ENCODE peak calls at places on chromosomes 11 and 22, in four cellular contexts. D, L, Z and C are unnamed samples.

GRCh38 chr11:47354913-47355282 is 2.4 kb upstream of the MYBPC3 start:
- DNase-seq in D (no peak), L (peak), Z (no peak), C (no peak)

GRCh38 chr11:69301491-69302401 is 7.8 kb downstream of the MYEOV start:
- DNase-seq in D (no peak), L (no peak), Z (peak), C (peak)

GRCh38 chr22:31958625-31959239 is 14.4 kb downstream of the YWHAH start:
- DNase-seq in D (no peak), L (no peak), Z (no peak), C (no peak)

GRCh38 chr11:75308116-75308515 is 43.3 kb downstream of the ARRB1 start:
- DNase-seq in D (no peak), L (no peak), Z (no peak), C (no peak)

GRCh38 chr11:99449345-99449744 is 428.6 kb downstream of the CNTN5 start:
- DNase-seq in D (no peak), L (no peak), Z (no peak), C (no peak)

GRCh38 chr11:76322593-76323341 is 58.2 kb downstream of the THAP12 start:
- DNase-seq in D (no peak), L (no peak), Z (no peak), C (peak)

GRCh38 chr11:1882265-1883238 is 9.1 kb downstream of the PRR33 start:
- DNase-seq in D (peak), L (peak), Z (peak), C (peak)

GRCh38 chr11:86629070-86629706 is 43.2 kb downstream of the ME3 start:
- DNase-seq in D (no peak), L (no peak), Z (peak), C (no peak)

GRCh38 chr11:122671270-122671906 is 15.9 kb downstream of the UBASH3B start:
- DNase-seq in D (no peak), L (no peak), Z (peak), C (no peak)

GRCh38 chr11:83508804-83509203 is 222.6 kb upstream of the CCDC90B start:
- DNase-seq in D (no peak), L (no peak), Z (no peak), C (no peak)

GRCh38 chr11:76763573-76764348 is 19.4 kb upstream of the TSKU start:
- DNase-seq in D (no peak), L (no peak), Z (peak), C (no peak)

GRCh38 chr11:65652511-65653228 is 10.0 kb downstream of the RELA start:
- DNase-seq in D (peak), L (peak), Z (peak), C (peak)

GRCh38 chr11:30889116-30889765 is 303.1 kb upstream of the MPPED2 start:
- DNase-seq in D (no peak), L (no peak), Z (peak), C (peak)

GRCh38 chr11:47725445-47726442 is 10.6 kb upstream of the AGBL2 start:
- DNase-seq in D (no peak), L (no peak), Z (no peak), C (no peak)

GRCh38 chr22:37784829-37785495 is 22.8 kb upstream of the GCAT start:
- DNase-seq in D (no peak), L (peak), Z (no peak), C (no peak)

GRCh38 chr11:125569913-125570621 is 790 bp downstream of the EI24 start:
- DNase-seq in D (no peak), L (no peak), Z (peak), C (peak)

DNA sequence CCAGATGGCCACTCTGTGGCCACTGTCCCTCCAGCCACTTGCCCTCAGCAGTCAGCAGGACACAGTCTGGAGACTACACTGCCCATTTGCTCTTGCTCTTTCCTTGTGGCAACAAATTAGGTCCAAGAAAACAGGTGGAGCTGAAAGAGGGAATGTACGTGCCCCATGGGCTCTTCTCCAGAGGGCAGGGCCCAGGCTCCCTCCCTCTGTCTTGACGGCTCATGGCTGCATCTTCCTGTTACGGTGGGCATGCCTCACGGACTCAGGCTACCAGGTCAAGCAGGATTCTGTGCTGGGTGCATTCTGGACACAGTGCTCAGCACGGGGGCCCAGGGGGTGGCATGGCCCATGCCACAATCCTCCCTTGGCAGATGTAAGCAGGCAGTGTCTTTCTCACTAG is 71.3 kb downstream of the MED15 start:
- DNase-seq in D (no peak), L (no peak), Z (no peak), C (no peak)
- H3K56ac ChIP-seq in D (no peak), L (no peak), Z (no peak), C (no peak)

GRCh38 chr11:91792779-91793262 is 431.8 kb upstream of the FAT3 start:
- DNase-seq in D (no peak), L (no peak), Z (no peak), C (peak)
- H3K56ac ChIP-seq in D (no peak), L (no peak), Z (no peak), C (peak)

GRCh38 chr22:47175761-47176359 is 413.4 kb downstream of the TBC1D22A start:
- DNase-seq in D (no peak), L (no peak), Z (no peak), C (no peak)

GRCh38 chr22:47174096-47174495 is 411.6 kb downstream of the TBC1D22A start:
- DNase-seq in D (no peak), L (peak), Z (no peak), C (no peak)

GRCh38 chr22:47176573-47177333 is 414.3 kb downstream of the TBC1D22A start:
- DNase-seq in D (no peak), L (peak), Z (no peak), C (no peak)

GRCh38 chr22:47174671-47175111 is 412.2 kb downstream of the TBC1D22A start:
- DNase-seq in D (no peak), L (peak), Z (no peak), C (no peak)

GRCh38 chr22:47175151-47175760 is 412.8 kb downstream of the TBC1D22A start:
- DNase-seq in D (no peak), L (peak), Z (peak), C (no peak)
- H3K56ac ChIP-seq in D (no peak), L (no peak), Z (no peak), C (no peak)

GRCh38 chr11:56160217-56160616 is at the start of gene OR8K5:
- DNase-seq in D (no peak), L (no peak), Z (no peak), C (no peak)
- H3K56ac ChIP-seq in D (no peak), L (no peak), Z (no peak), C (no peak)

GRCh38 chr11:109048098-109048497 is 373.9 kb upstream of the C11orf87 start:
- DNase-seq in D (no peak), L (no peak), Z (peak), C (no peak)
- H3K56ac ChIP-seq in D (no peak), L (no peak), Z (no peak), C (no peak)

DNA sequence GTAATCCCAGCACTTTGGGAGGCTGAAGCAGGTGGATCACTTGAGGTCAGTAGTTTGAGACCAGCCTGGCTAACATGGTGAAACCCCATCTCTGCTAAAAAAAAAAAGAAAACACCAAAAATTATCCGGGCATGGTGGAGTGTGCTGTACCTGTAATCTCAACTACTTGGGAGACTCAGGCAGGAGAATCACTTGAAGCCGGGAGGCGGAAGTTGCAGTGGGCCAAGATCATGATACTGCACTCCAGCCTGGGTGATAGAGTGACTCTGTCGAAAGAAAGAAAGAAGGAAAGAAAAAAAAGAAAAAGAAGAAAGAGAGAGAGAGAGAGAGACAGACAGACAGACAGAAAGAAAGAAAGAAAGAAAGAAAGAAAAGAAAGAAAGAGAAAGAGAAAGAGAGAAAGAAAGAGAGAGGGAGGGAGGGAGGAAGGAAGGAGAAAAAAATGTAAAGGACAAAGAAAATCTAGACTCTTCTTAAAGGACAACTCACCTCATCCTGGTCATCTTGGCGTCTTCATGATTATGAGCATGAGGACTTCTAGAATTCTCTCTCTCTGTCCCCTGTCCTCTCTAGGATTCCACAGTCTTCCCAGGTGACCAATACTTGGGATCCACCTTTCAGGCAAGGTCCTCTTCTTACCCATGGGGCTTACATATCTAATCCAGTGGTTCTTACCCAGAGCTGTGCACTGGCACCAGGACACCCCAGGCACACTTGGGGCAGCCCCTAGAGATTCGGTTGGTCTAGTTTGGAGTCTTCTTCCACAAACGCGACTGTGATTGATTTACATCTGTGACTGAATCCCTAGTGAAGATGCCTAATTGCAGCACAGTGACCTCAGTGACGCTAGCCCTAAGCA is 120.9 kb downstream of the MED15 start:
- DNase-seq in D (no peak), L (no peak), Z (no peak), C (no peak)
- H3K56ac ChIP-seq in D (no peak), L (peak), Z (no peak), C (no peak)